ENCODE peak calls at places on chromosome 14, in ten cellular contexts. K is Right ventricle myocardium superior, L is mucosa of gallbladder, M is A549, J is colonic mucosa, S is NCI-H2081, U is PC-3, N is 8988T, V is H54, E is hypothalamus. Q is an unnamed sample.
A peak's percentile ranks its signal among the peaks of the same experiment; 100 is the strongest.

GRCh38 chr14:91291786-91292405 is 47.4 kb upstream of the GPR68 start:
- DNase-seq in K (no peak), L (no peak), M (no peak), J (no peak), S (no peak), U (no peak), N (no peak), V (no peak), E (no peak), Q (no peak)

GRCh38 chr14:92785601-92786426 is 8.3 kb upstream of the GOLGA5 start:
- DNase-seq in K (peak; percentile 78), L (peak; percentile 36), M (peak; percentile 45), J (no peak), S (no peak), U (peak; percentile 53), N (peak; percentile 11), V (peak; percentile 35), E (no peak), Q (peak; percentile 38)

GRCh38 chr14:68281497-68281896 is 461.9 kb downstream of the RAD51B start:
- DNase-seq in K (no peak), L (no peak), M (no peak), J (no peak), S (no peak), U (no peak), N (no peak), V (no peak), E (no peak), Q (no peak)

GRCh38 chr14:77151245-77151644 is 9.7 kb upstream of the ZDHHC22 start:
- DNase-seq in K (no peak), L (no peak), M (peak; percentile 25), J (no peak), S (peak; percentile 44), U (peak; percentile 71), N (no peak), V (no peak), E (no peak), Q (no peak)

GRCh38 chr14:53954551-53955233 is 1.9 kb downstream of the BMP4 start:
- DNase-seq in K (peak; percentile 53), L (peak; percentile 18), M (peak; percentile 21), J (peak; percentile 34), S (no peak), U (peak; percentile 44), N (no peak), V (no peak), E (no peak), Q (peak; percentile 28)

GRCh38 chr14:92653162-92653651 is 95.2 kb downstream of the LGMN start:
- DNase-seq in K (no peak), L (no peak), M (no peak), J (no peak), S (no peak), U (no peak), N (no peak), V (no peak), E (no peak), Q (no peak)

GRCh38 chr14:53156238-53156637 is 3.1 kb upstream of the DDHD1 start:
- DNase-seq in K (no peak), L (no peak), M (no peak), J (no peak), S (peak; percentile 43), U (no peak), N (no peak), V (no peak), E (no peak), Q (no peak)

GRCh38 chr14:75978249-75978731 is 3.5 kb downstream of the TGFB3 start:
- DNase-seq in K (no peak), L (no peak), M (no peak), J (no peak), S (no peak), U (no peak), N (no peak), V (no peak), E (no peak), Q (peak; percentile 33)

GRCh38 chr14:69682607-69683263 is 71.3 kb downstream of the SUSD6 start:
- DNase-seq in K (no peak), L (no peak), M (no peak), J (no peak), S (no peak), U (no peak), N (no peak), V (no peak), E (no peak), Q (no peak)

GRCh38 chr14:89444536-89445125 is 27.6 kb upstream of the FOXN3 start:
- DNase-seq in K (no peak), L (no peak), M (no peak), J (no peak), S (no peak), U (no peak), N (no peak), V (no peak), E (no peak), Q (no peak)

GRCh38 chr14:75399819-75400678 is 27.8 kb upstream of the JDP2 start:
- DNase-seq in K (peak; percentile 94), L (peak; percentile 94), M (peak; percentile 49), J (peak; percentile 93), S (peak; percentile 99), U (peak; percentile 97), N (no peak), V (peak; percentile 45), E (no peak), Q (peak; percentile 75)

GRCh38 chr14:99603471-99603933 is 505 bp downstream of the CCDC85C start:
- DNase-seq in K (no peak), L (peak; percentile 24), M (peak; percentile 69), J (no peak), S (peak; percentile 72), U (peak; percentile 25), N (peak; percentile 62), V (peak; percentile 35), E (no peak), Q (peak; percentile 48)

GRCh38 chr14:103348154-103348553 is 14.1 kb downstream of the EIF5 start:
- DNase-seq in K (no peak), L (no peak), M (no peak), J (no peak), S (no peak), U (no peak), N (no peak), V (no peak), E (no peak), Q (no peak)

GRCh38 chr14:42229976-42230375 is 623.3 kb downstream of the LRFN5 start:
- DNase-seq in K (no peak), L (no peak), M (no peak), J (no peak), S (no peak), U (no peak), N (no peak), V (no peak), E (no peak), Q (no peak)

GRCh38 chr14:56129092-56129491 is 10.9 kb downstream of the PELI2 start:
- DNase-seq in K (no peak), L (no peak), M (no peak), J (no peak), S (no peak), U (no peak), N (no peak), V (no peak), E (no peak), Q (no peak)

GRCh38 chr14:68961361-68961760 is 17.7 kb downstream of the ACTN1 start:
- DNase-seq in K (no peak), L (no peak), M (no peak), J (no peak), S (no peak), U (no peak), N (no peak), V (no peak), E (no peak), Q (peak; percentile 19)

GRCh38 chr14:105748204-105748578 is 221.8 kb downstream of the TMEM121 start:
- DNase-seq in K (peak; percentile 56), L (no peak), M (peak; percentile 22), J (no peak), S (no peak), U (peak; percentile 55), N (no peak), V (peak; percentile 51), E (no peak), Q (peak; percentile 34)

GRCh38 chr14:105162374-105162979 is 6.1 kb downstream of the JAG2 start:
- DNase-seq in K (no peak), L (peak; percentile 21), M (no peak), J (no peak), S (no peak), U (peak; percentile 16), N (no peak), V (no peak), E (no peak), Q (no peak)

Q was measured in uterus.